ENCODE peak calls at places on chromosomes 4 and X, in four cellular contexts. I is cardiac fibroblast, P is esophagus muscularis mucosa, M is hepatocyte. E is an unnamed sample.

GRCh38 chrX:2889045-2889605 is 40.0 kb downstream of the ARSD start:
- DNase-seq in I (no peak), P (no peak), M (no peak), E (no peak)

GRCh38 chr4:41212221-41213203 is 1.8 kb downstream of the APBB2 start:
- DNase-seq in I (peak), P (no peak), M (peak), E (peak)

GRCh38 chrX:23662853-23663252 is 4.4 kb upstream of the PRDX4 start:
- DNase-seq in I (peak), P (no peak), M (no peak), E (no peak)

GRCh38 chrX:20742106-20742505 is 475.4 kb upstream of the RPS6KA3 start:
- DNase-seq in I (no peak), P (no peak), M (no peak), E (no peak)

GRCh38 chr4:158813113-158813512 is 44.3 kb downstream of the FNIP2 start:
- DNase-seq in I (no peak), P (no peak), M (no peak), E (no peak)

GRCh38 chr4:110769578-110769977 is 146.7 kb upstream of the PITX2 start:
- DNase-seq in I (no peak), P (no peak), M (no peak), E (no peak)

GRCh38 chr4:26959654-26960047 is 99.0 kb downstream of the STIM2 start:
- DNase-seq in I (no peak), P (no peak), M (no peak), E (no peak)

GRCh38 chr4:87069037-87069742 is 134.4 kb downstream of the AFF1 start:
- DNase-seq in I (no peak), P (no peak), M (no peak), E (no peak)

GRCh38 chrX:37380920-37381319 is 31.8 kb downstream of the PRRG1 start:
- DNase-seq in I (peak), P (no peak), M (peak), E (peak)

GRCh38 chrX:981791-982626 is 230.4 kb downstream of the CRLF2 start:
- DNase-seq in I (no peak), P (no peak), M (no peak), E (no peak)

GRCh38 chrX:48520976-48521352 is 644 bp upstream of the EBP start:
- DNase-seq in I (no peak), P (no peak), M (no peak), E (no peak)

GRCh38 chrX:119127643-119128042 is at the start of gene KIAA1210:
- DNase-seq in I (no peak), P (no peak), M (no peak), E (no peak)

GRCh38 chrX:132270699-132271098 is 51.5 kb upstream of the RAP2C start:
- DNase-seq in I (peak), P (no peak), M (peak), E (no peak)

GRCh38 chrX:18668468-18668867 is 3.4 kb downstream of the RS1 start:
- DNase-seq in I (no peak), P (no peak), M (no peak), E (no peak)

GRCh38 chr4:16129336-16129735 is 45.5 kb upstream of the PROM1 start:
- DNase-seq in I (no peak), P (no peak), M (peak), E (no peak)

GRCh38 chr4:31741321-31741720 is 1021.2 kb downstream of the PCDH7 start:
- DNase-seq in I (no peak), P (no peak), M (no peak), E (no peak)

GRCh38 chr4:42954925-42955669 is 62.6 kb downstream of the GRXCR1 start:
- DNase-seq in I (no peak), P (no peak), M (no peak), E (no peak)

GRCh38 chr4:2457481-2458295 is 11.2 kb upstream of the RNF4 start:
- DNase-seq in I (no peak), P (no peak), M (no peak), E (no peak)

GRCh38 chrX:132272826-132273225 is 53.6 kb upstream of the RAP2C start:
- DNase-seq in I (no peak), P (no peak), M (no peak), E (no peak)

GRCh38 chrX:25858273-25858880 is 279.8 kb upstream of the MAGEB18 start:
- DNase-seq in I (peak), P (no peak), M (no peak), E (no peak)

GRCh38 chrX:118579417-118579816 is 83.8 kb downstream of the DOCK11 start:
- DNase-seq in I (no peak), P (no peak), M (no peak), E (no peak)

DNA sequence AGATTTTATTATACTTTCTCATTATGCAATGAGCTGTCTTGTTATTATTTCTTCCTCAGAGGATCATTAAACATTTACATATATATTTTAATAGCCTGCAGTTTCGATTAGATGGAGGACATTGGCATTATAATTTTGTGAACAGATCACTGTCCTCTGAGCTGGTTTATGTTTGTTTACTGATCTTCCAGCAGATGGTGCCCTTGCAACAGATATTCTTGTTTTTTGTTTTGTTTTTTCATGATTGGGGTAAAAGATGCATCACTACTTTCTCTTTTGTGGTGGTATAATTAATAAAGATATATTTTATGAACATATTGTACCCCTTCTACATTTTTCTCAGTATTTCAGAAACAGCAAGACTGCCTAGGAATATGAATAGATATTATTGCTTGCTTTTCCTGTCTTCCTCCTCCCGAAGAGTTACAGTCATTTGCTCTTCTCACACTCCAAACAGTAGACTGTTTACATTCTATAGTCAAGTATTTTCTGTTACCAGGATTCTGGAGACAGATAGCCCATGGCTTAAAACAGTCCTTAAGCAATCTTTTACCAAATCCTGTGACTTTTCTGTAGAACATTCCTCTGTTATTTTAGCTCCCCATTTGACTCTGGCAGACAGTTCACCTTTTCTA is 905.2 kb downstream of the TRAM1L1 start:
- DNase-seq in I (peak), P (no peak), M (peak), E (peak)
- TF ChIP-seq CTCF in I (peak), P (peak), M (peak), E (peak)

DNA sequence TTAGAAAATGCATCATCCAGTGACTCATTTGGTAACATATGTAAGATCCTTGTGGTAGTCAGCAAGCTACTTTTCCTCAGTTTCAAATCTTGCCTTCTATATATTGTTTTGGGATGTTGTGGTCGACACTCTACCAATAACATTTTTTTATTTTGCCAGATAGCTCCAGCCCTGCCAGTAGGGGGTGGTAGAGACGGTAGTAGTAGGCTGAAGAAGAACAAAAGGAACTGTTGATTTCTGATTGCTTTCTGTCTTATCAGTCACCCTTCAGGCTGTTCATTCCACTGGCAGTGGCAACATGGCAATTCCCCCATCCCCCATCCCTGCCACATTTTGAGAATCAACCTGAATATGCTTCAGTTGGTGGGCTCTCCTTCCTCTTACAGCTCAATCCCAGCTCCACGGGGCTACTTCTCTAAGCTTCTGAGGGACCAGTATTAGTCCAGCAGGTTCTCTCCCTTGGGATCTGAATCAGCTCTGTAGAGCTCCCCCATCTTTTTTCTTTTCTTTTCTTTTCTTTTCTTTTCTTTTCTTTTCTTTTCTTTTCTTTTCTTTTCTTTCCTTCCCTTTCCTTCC is 171.5 kb upstream of the VEGFC start:
- DNase-seq in I (no peak), P (no peak), M (no peak), E (peak)
- TF ChIP-seq CTCF in I (peak), P (no peak), M (no peak), E (peak)

GRCh38 chr4:48546336-48546735 is 56.3 kb downstream of the ZAR1 start:
- DNase-seq in I (peak), P (no peak), M (peak), E (peak)
- TF ChIP-seq CTCF in I (peak), P (peak), M (peak), E (peak)

GRCh38 chrX:40057405-40057804 is 40.4 kb downstream of the BCOR start:
- DNase-seq in I (no peak), P (no peak), M (no peak), E (no peak)
- TF ChIP-seq CTCF in I (no peak), P (no peak), M (no peak), E (no peak)

GRCh38 chrX:154596290-154596929 is 11.5 kb downstream of the CTAG1A start:
- DNase-seq in I (peak), P (no peak), M (no peak), E (peak)
- TF ChIP-seq CTCF in I (no peak), P (no peak), M (no peak), E (no peak)

GRCh38 chr4:127484101-127484500 is 148.7 kb upstream of the INTU start:
- DNase-seq in I (no peak), P (no peak), M (no peak), E (no peak)

GRCh38 chr4:127482049-127482448 is 150.7 kb upstream of the INTU start:
- DNase-seq in I (no peak), P (no peak), M (no peak), E (no peak)

DNA sequence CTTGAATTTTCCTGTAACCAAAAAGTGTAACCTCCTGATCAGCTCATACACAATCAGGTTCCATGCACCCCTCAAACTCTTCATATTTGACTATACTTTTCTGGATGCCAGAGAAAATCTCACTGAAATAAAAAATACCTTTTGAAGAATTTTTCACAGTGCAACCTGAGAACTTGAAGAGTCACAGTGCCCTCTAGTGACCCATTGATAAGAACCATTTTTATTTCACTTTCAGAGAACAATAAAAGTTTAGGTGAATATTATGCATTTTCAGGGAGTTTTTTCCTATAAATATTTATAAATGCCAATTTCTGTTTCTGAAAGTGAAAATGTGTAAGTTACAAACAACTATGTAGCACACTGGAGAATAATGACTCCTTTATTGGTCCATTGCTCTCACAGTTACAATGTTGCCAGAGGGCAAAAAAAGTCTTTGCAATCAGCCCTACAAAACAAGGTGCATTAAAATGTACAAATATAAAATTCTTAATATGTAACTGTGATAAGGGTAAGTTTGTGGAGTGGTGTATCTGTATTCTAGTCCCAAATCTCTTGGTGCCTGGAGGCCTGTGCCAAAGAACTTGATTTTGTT is 153.6 kb upstream of the INTU start:
- DNase-seq in I (peak), P (no peak), M (peak), E (no peak)
- TF ChIP-seq CTCF in I (peak), P (peak), M (peak), E (no peak)

GRCh38 chr4:108890491-108890890 is 127.6 kb upstream of the ETNPPL start:
- DNase-seq in I (no peak), P (no peak), M (no peak), E (no peak)
- TF ChIP-seq CTCF in I (no peak), P (no peak), M (no peak), E (no peak)

GRCh38 chrX:123960956-123961267 is 594 bp upstream of the STAG2 start:
- DNase-seq in I (no peak), P (no peak), M (no peak), E (no peak)

GRCh38 chrX:123962006-123962485 is 540 bp downstream of the STAG2 start:
- DNase-seq in I (no peak), P (no peak), M (no peak), E (no peak)

GRCh38 chrX:123964155-123964554 is 2.6 kb downstream of the STAG2 start:
- DNase-seq in I (peak), P (no peak), M (no peak), E (no peak)

GRCh38 chrX:123961268-123962005 is at the start of gene STAG2:
- DNase-seq in I (peak), P (peak), M (peak), E (peak)

DNA sequence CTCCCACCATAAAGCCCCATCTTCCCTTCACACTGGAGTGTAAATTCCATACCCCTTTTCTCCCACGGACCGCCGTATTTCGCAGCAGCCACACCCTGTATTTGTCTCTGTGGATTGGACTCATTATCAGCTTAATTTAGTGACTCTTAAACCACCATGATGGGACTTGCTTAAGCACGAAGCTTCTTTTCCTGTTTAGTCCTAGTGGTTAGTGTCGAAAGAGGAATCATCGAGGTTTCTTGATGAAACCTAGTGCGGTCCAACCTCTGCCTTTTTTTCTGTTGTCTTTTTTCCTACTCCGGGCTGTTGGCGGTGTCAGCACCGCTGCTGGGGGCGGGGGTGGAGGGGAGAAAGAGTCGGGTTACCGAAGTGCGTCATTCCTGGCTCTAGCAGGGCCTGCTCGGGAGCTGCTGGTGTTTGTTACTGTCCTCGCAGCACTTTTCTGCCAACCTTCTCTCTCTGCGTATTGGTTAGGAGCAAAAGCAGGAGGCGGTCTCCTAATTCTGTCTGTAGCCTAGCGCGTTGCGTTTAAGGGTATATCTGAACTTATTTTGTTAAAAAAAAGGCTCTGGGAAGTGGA is 1.4 kb downstream of the STAG2 start:
- DNase-seq in I (peak), P (peak), M (peak), E (peak)
- TF ChIP-seq CTCF in I (no peak), P (no peak), M (no peak), E (no peak)

GRCh38 chr4:139556735-139557505 is 901 bp upstream of the SETD7 start:
- DNase-seq in I (no peak), P (no peak), M (peak), E (peak)
- TF ChIP-seq CTCF in I (no peak), P (no peak), M (peak), E (no peak)

DNA sequence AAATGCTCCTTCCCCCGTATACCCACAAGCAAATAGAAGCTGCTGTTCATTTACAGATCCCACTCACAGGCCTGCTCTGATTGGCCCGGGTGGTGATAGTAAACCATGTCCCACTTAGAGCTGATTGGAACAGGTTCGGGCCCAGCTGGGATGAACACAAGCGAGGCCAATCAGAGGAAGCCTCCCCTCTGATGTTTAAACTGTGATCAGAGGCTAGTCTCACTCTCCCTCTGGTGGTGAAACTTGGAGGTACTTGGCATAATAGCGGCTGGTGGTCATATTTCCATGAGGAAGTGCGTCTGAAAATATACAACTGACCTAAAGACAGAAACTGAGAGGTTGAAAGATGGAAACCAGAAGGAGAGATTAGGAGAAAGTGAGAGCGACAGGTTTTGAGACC is 51.5 kb upstream of the TRPC3 start:
- DNase-seq in I (peak), P (no peak), M (peak), E (peak)
- TF ChIP-seq CTCF in I (peak), P (peak), M (peak), E (no peak)